ENCODE peak calls at places on chromosome X, in four cellular contexts. One of them, this sample, is unnamed.

GRCh38 chrX:39953879-39954278 is 143.9 kb downstream of the BCOR start:
- DNase-seq in heart right ventricle: peak; percentile 44
- DNase-seq in aorta: peak; percentile 69
- DNase-seq in astrocyte: peak; percentile 80
- DNase-seq in this sample: peak; percentile 83

GRCh38 chrX:65596270-65596669 is 61.7 kb upstream of the LAS1L start:
- DNase-seq in heart right ventricle: no peak
- DNase-seq in astrocyte: peak; percentile 53
- DNase-seq in aorta: no peak
- DNase-seq in this sample: peak; percentile 37

GRCh38 chrX:11329016-11329415 is 35.8 kb downstream of the AMELX start:
- DNase-seq in astrocyte: peak; percentile 10
- DNase-seq in aorta: no peak
- DNase-seq in heart right ventricle: no peak
- DNase-seq in this sample: peak; percentile 23

GRCh38 chrX:2484721-2485459 is 15.9 kb downstream of the DHRSX start:
- DNase-seq in astrocyte: peak; percentile 38
- DNase-seq in aorta: no peak
- DNase-seq in heart right ventricle: peak; percentile 29
- DNase-seq in this sample: no peak

GRCh38 chrX:39614680-39614998 is 483.1 kb downstream of the BCOR start:
- DNase-seq in aorta: no peak
- DNase-seq in heart right ventricle: no peak
- DNase-seq in astrocyte: no peak
- DNase-seq in this sample: no peak

GRCh38 chrX:124338733-124339514 is 6.5 kb downstream of the TEX13D start:
- DNase-seq in astrocyte: no peak
- DNase-seq in aorta: no peak
- DNase-seq in heart right ventricle: no peak
- DNase-seq in this sample: no peak

GRCh38 chrX:51332188-51332942 is at the start of gene NUDT10:
- DNase-seq in astrocyte: peak; percentile 27
- DNase-seq in aorta: peak; percentile 57
- DNase-seq in heart right ventricle: peak; percentile 17
- DNase-seq in this sample: peak; percentile 42

GRCh38 chrX:69615779-69616519 is at the start of gene EDA:
- DNase-seq in heart right ventricle: peak; percentile 87
- DNase-seq in astrocyte: peak; percentile 4
- DNase-seq in aorta: peak; percentile 91
- DNase-seq in this sample: peak; percentile 77

GRCh38 chrX:4830880-4831557 is 1117.6 kb upstream of the PRKX start:
- DNase-seq in astrocyte: no peak
- DNase-seq in aorta: no peak
- DNase-seq in heart right ventricle: no peak
- DNase-seq in this sample: no peak

GRCh38 chrX:155577682-155578081 is 35.1 kb downstream of the TMLHE start:
- DNase-seq in aorta: no peak
- DNase-seq in astrocyte: no peak
- DNase-seq in heart right ventricle: no peak
- DNase-seq in this sample: no peak

GRCh38 chrX:40099046-40099968 is 1.5 kb upstream of the BCOR start:
- DNase-seq in aorta: peak; percentile 70
- DNase-seq in heart right ventricle: peak; percentile 19
- DNase-seq in astrocyte: no peak
- DNase-seq in this sample: peak; percentile 68

GRCh38 chrX:72100824-72101351 is 30.8 kb downstream of the RTL5 start:
- DNase-seq in astrocyte: no peak
- DNase-seq in heart right ventricle: no peak
- DNase-seq in aorta: peak; percentile 58
- DNase-seq in this sample: no peak

GRCh38 chrX:47497274-47497673 is 14.3 kb upstream of the ZNF41 start:
- DNase-seq in astrocyte: no peak
- DNase-seq in aorta: no peak
- DNase-seq in heart right ventricle: no peak
- DNase-seq in this sample: no peak

GRCh38 chrX:41491267-41492004 is 44.3 kb downstream of the NYX start:
- DNase-seq in heart right ventricle: no peak
- DNase-seq in aorta: no peak
- DNase-seq in astrocyte: peak; percentile 96
- DNase-seq in this sample: peak; percentile 66

GRCh38 chrX:123753656-123754350 is 21.0 kb upstream of the THOC2 start:
- DNase-seq in heart right ventricle: no peak
- DNase-seq in astrocyte: no peak
- DNase-seq in aorta: no peak
- DNase-seq in this sample: no peak

GRCh38 chrX:42149786-42150185 is 226.4 kb upstream of the CASK start:
- DNase-seq in aorta: no peak
- DNase-seq in astrocyte: no peak
- DNase-seq in heart right ventricle: no peak
- DNase-seq in this sample: no peak

GRCh38 chrX:72180539-72180938 is 1.0 kb upstream of the PIN4 start:
- DNase-seq in heart right ventricle: no peak
- DNase-seq in astrocyte: no peak
- DNase-seq in aorta: no peak
- DNase-seq in this sample: no peak

GRCh38 chrX:154797006-154797405 is 8.3 kb downstream of the MPP1 start:
- DNase-seq in aorta: no peak
- DNase-seq in astrocyte: peak; percentile 19
- DNase-seq in heart right ventricle: no peak
- DNase-seq in this sample: no peak

GRCh38 chrX:112761239-112762207 is 79.1 kb downstream of the AMOT start:
- DNase-seq in heart right ventricle: no peak
- DNase-seq in aorta: no peak
- DNase-seq in astrocyte: no peak
- DNase-seq in this sample: no peak

GRCh38 chrX:150731795-150732194 is 38.6 kb downstream of the MTMR1 start:
- DNase-seq in astrocyte: peak; percentile 97
- DNase-seq in heart right ventricle: peak; percentile 4
- DNase-seq in aorta: no peak
- DNase-seq in this sample: peak; percentile 87

GRCh38 chrX:139826065-139827044 is 106.5 kb downstream of the ATP11C start:
- DNase-seq in aorta: no peak
- DNase-seq in astrocyte: peak; percentile 84
- DNase-seq in heart right ventricle: no peak
- DNase-seq in this sample: peak; percentile 29

GRCh38 chrX:15301924-15302323 is 13.5 kb downstream of the ASB11 start:
- DNase-seq in aorta: peak; percentile 76
- DNase-seq in heart right ventricle: peak; percentile 23
- DNase-seq in astrocyte: no peak
- DNase-seq in this sample: no peak

GRCh38 chrX:151985955-151986354 is 11.5 kb upstream of the GABRE start:
- DNase-seq in heart right ventricle: no peak
- DNase-seq in astrocyte: peak; percentile 50
- DNase-seq in aorta: no peak
- DNase-seq in this sample: peak; percentile 31

GRCh38 chrX:108307408-108308085 is 130.7 kb downstream of the COL4A6 start:
- DNase-seq in aorta: no peak
- DNase-seq in astrocyte: peak; percentile 52
- DNase-seq in heart right ventricle: peak; percentile 12
- DNase-seq in this sample: no peak

GRCh38 chrX:26037367-26037766 is 100.8 kb upstream of the MAGEB18 start:
- DNase-seq in aorta: no peak
- DNase-seq in heart right ventricle: no peak
- DNase-seq in astrocyte: no peak
- DNase-seq in this sample: no peak

GRCh38 chrX:39162322-39162721 is 361.1 kb downstream of the MID1IP1 start:
- DNase-seq in heart right ventricle: no peak
- DNase-seq in aorta: no peak
- DNase-seq in astrocyte: no peak
- DNase-seq in this sample: no peak

GRCh38 chrX:16002185-16002584 is 121.2 kb upstream of the GRPR start:
- DNase-seq in astrocyte: no peak
- DNase-seq in aorta: no peak
- DNase-seq in heart right ventricle: no peak
- DNase-seq in this sample: no peak

GRCh38 chrX:48539345-48540014 is at the start of gene TBC1D25:
- DNase-seq in heart right ventricle: peak; percentile 96
- DNase-seq in aorta: peak; percentile 98
- DNase-seq in astrocyte: peak; percentile 92
- DNase-seq in this sample: peak; percentile 92

GRCh38 chrX:48540015-48540350 is 469 bp downstream of the TBC1D25 start:
- DNase-seq in heart right ventricle: peak; percentile 29
- DNase-seq in aorta: no peak
- DNase-seq in astrocyte: no peak
- DNase-seq in this sample: no peak

GRCh38 chrX:48540480-48540879 is 966 bp downstream of the TBC1D25 start:
- DNase-seq in astrocyte: no peak
- DNase-seq in aorta: no peak
- DNase-seq in heart right ventricle: no peak
- DNase-seq in this sample: no peak

GRCh38 chrX:48538641-48539344 is 721 bp upstream of the TBC1D25 start:
- DNase-seq in aorta: no peak
- DNase-seq in astrocyte: no peak
- DNase-seq in heart right ventricle: no peak
- DNase-seq in this sample: no peak

DNA sequence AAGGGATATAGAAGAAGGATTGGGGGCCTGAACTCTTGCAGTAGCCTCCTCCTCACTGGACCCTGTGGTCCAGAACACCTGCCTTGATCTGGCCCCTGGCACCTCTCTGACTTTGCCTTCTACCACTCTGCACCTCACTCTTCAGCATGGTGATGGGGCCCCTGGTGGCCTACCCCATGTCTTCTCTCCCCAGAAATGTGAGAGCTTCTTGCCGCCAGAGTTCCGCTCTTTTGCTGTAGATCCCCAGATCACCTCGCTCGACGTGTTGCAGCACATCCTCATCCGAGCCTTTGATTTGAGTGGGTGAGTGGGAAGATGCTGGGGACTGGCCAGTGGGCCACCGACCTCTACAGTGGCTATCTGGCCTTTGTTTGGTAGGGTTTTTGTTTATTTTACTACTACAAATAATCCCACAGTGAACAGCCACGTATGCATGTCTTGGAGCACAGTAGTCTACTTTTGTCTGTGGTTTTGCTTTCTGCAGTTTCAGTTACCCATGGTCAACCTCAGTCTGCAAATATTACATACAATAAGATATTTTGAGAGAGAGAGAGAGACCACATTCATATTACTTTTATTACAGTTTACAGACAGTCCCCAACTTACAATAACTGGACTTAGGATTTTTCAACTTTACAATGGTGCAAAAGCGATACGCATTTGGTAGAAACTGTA is 1.8 kb downstream of the TBC1D25 start:
- DNase-seq in heart right ventricle: no peak
- DNase-seq in aorta: no peak
- DNase-seq in astrocyte: no peak
- DNase-seq in this sample: no peak
- H3K4me3 ChIP-seq in heart right ventricle: no peak overlapping the region
- H3K4me3 ChIP-seq in aorta: no peak overlapping the region
- H3K4me3 ChIP-seq in astrocyte: no peak overlapping the region
- H3K4me3 ChIP-seq in this sample: no peak overlapping the region

GRCh38 chrX:76550016-76550415 is 122.5 kb downstream of the MAGEE1 start:
- DNase-seq in astrocyte: no peak
- DNase-seq in aorta: no peak
- DNase-seq in heart right ventricle: no peak
- DNase-seq in this sample: no peak

GRCh38 chrX:76555816-76556215 is 128.3 kb downstream of the MAGEE1 start:
- DNase-seq in astrocyte: no peak
- DNase-seq in aorta: no peak
- DNase-seq in heart right ventricle: no peak
- DNase-seq in this sample: no peak

DNA sequence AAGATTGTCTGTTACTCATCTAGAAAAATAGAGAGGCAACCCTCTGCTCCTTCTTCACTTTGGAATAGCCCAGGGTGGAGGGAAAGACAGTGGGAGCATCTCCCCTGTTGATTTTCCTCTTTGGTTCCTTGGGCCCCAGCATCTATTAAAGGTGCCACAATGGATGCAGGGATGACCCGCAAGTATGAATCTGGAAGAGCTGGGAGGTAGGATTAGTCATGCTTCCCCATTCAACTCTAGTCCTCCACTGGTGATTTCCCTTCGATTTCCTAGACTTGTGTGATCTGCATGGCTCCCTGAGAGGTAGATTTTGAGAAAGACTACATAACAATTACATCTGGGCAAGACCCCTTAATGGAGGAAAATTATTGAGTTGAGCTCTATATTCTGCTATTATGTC is 127.8 kb downstream of the MAGEE1 start:
- DNase-seq in heart right ventricle: no peak
- DNase-seq in astrocyte: no peak
- DNase-seq in aorta: no peak
- DNase-seq in this sample: no peak
- H3K9me3 ChIP-seq in heart right ventricle: peaks cover 17% of the 10 kb centered on the region
- H3K9me3 ChIP-seq in astrocyte: no peaks in the 10 kb centered on the region
- H3K9me3 ChIP-seq in aorta: peaks cover 10% of the 10 kb centered on the region
- H3K9me3 ChIP-seq in this sample: no peaks in the 10 kb centered on the region

DNA sequence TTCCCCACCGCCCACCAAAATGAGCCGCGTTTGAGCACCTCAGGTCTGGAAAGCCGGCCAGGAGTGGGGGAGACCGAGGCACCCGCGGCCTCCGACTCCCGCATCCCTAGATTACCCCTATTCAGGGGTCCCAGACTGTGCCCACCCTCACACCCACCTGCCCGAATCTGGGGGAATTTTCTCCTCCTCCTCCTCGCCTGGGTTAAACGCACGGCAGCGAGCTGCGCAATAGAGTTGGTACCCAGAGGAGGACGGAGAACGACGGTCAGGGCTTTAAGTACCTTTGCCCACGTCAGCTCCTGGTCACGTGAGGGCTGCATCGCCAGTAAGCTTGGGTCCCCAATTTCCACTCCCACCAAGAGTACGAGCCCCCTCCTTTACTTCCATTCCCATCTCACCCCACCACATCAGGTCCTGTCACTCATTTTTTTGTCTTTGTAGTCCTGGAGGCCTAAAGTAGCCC is at the start of gene ARMCX2:
- DNase-seq in astrocyte: peak; percentile 61
- DNase-seq in aorta: peak; percentile 79
- DNase-seq in heart right ventricle: peak; percentile 57
- DNase-seq in this sample: peak; percentile 15
- H3K4me3 ChIP-seq in astrocyte: peak within 1 kb of the TSS; percentile 82
- H3K4me3 ChIP-seq in aorta: peak within 1 kb of the TSS; percentile 68
- H3K4me3 ChIP-seq in heart right ventricle: peak within 1 kb of the TSS; percentile 18
- H3K4me3 ChIP-seq in this sample: peak within 1 kb of the TSS; percentile 47

GRCh38 chrX:54950730-54951375 is 30.2 kb downstream of the TRO start:
- DNase-seq in aorta: no peak
- DNase-seq in heart right ventricle: no peak
- DNase-seq in astrocyte: no peak
- DNase-seq in this sample: no peak
- H3K9me3 ChIP-seq in aorta: no peaks in the 10 kb centered on the region
- H3K9me3 ChIP-seq in heart right ventricle: no peaks in the 10 kb centered on the region
- H3K9me3 ChIP-seq in astrocyte: no peaks in the 10 kb centered on the region
- H3K9me3 ChIP-seq in this sample: no peaks in the 10 kb centered on the region

GRCh38 chrX:95835223-95835622 is 849.4 kb upstream of the DIAPH2 start:
- DNase-seq in aorta: no peak
- DNase-seq in heart right ventricle: no peak
- DNase-seq in astrocyte: no peak
- DNase-seq in this sample: no peak
- H3K4me3 ChIP-seq in aorta: no peak overlapping the region
- H3K4me3 ChIP-seq in heart right ventricle: no peak overlapping the region
- H3K4me3 ChIP-seq in astrocyte: no peak overlapping the region
- H3K4me3 ChIP-seq in this sample: no peak overlapping the region

GRCh38 chrX:45372151-45372550 is 171.5 kb upstream of the DIPK2B start:
- DNase-seq in astrocyte: no peak
- DNase-seq in heart right ventricle: no peak
- DNase-seq in aorta: no peak
- DNase-seq in this sample: no peak
- H3K9me3 ChIP-seq in astrocyte: peaks cover 2% of the 10 kb centered on the region
- H3K9me3 ChIP-seq in heart right ventricle: peaks cover 12% of the 10 kb centered on the region
- H3K9me3 ChIP-seq in aorta: peaks cover 2% of the 10 kb centered on the region
- H3K9me3 ChIP-seq in this sample: peaks cover 4% of the 10 kb centered on the region

This sample was measured in MG63.